ENCODE peak calls at places on chromosomes 13 and 19, in five cellular contexts. R, E, G, X and C are unnamed samples.
A peak's percentile ranks its signal among the peaks of the same experiment; 100 is the strongest.

GRCh38 chr19:2015611-2015950 is at the start of gene BTBD2:
- DNase-seq in R (peak; percentile 86), E (peak; percentile 59), G (peak; percentile 70), X (peak; percentile 87), C (peak; percentile 90)

GRCh38 chr19:32397736-32398135 is 7.8 kb upstream of the DPY19L3 start:
- DNase-seq in R (peak; percentile 93), E (no peak), G (no peak), X (peak; percentile 81), C (peak; percentile 90)

GRCh38 chr19:35248310-35249145 is at the start of gene LSR:
- DNase-seq in R (no peak), E (no peak), G (peak; percentile 94), X (no peak), C (no peak)

GRCh38 chr19:2294377-2295335 is 12.7 kb upstream of the PEAK3 start:
- DNase-seq in R (peak; percentile 90), E (peak; percentile 62), G (no peak), X (peak; percentile 66), C (peak; percentile 96)

GRCh38 chr13:101190337-101190736 is 226.0 kb downstream of the NALCN start:
- DNase-seq in R (no peak), E (no peak), G (no peak), X (peak; percentile 10), C (peak; percentile 5)

GRCh38 chr13:99150575-99151370 is 49.9 kb upstream of the UBAC2 start:
- DNase-seq in R (peak; percentile 87), E (no peak), G (no peak), X (peak; percentile 65), C (peak; percentile 45)

GRCh38 chr19:48826606-48827020 is 9.7 kb downstream of the HSD17B14 start:
- DNase-seq in R (no peak), E (no peak), G (peak; percentile 29), X (no peak), C (no peak)

GRCh38 chr13:106348032-106348431 is 187.4 kb downstream of the EFNB2 start:
- DNase-seq in R (peak; percentile 37), E (no peak), G (no peak), X (peak; percentile 59), C (peak; percentile 28)

GRCh38 chr13:91368676-91369425 is 21.4 kb downstream of the MIR17HG start:
- DNase-seq in R (no peak), E (no peak), G (no peak), X (peak; percentile 12), C (peak; percentile 50)

GRCh38 chr13:78700121-78700910 is 41.4 kb upstream of the OBI1 start:
- DNase-seq in R (peak; percentile 5), E (no peak), G (no peak), X (peak; percentile 59), C (no peak)

GRCh38 chr19:3062165-3063105 is at the start of gene TLE5:
- DNase-seq in R (peak; percentile 60), E (peak; percentile 73), G (peak; percentile 80), X (peak; percentile 47), C (no peak)

GRCh38 chr19:44356383-44357111 is at the start of gene ZNF112:
- DNase-seq in R (peak; percentile 89), E (peak; percentile 92), G (peak; percentile 90), X (peak; percentile 93), C (peak; percentile 91)

GRCh38 chr13:43489168-43489730 is 297.5 kb downstream of the ENOX1 start:
- DNase-seq in R (peak; percentile 28), E (peak; percentile 30), G (peak; percentile 15), X (no peak), C (no peak)

GRCh38 chr19:48501446-48501960 is 10.1 kb downstream of the LMTK3 start:
- DNase-seq in R (no peak), E (no peak), G (peak; percentile 78), X (no peak), C (no peak)

GRCh38 chr19:1251233-1251502 is 2.8 kb downstream of the MIDN start:
- DNase-seq in R (peak; percentile 78), E (peak; percentile 83), G (peak; percentile 82), X (peak; percentile 82), C (peak; percentile 65)

GRCh38 chr13:30339721-30340366 is 32.5 kb upstream of the KATNAL1 start:
- DNase-seq in R (peak; percentile 42), E (peak; percentile 47), G (no peak), X (peak; percentile 21), C (peak; percentile 55)

GRCh38 chr13:32911506-32911905 is 104.7 kb upstream of the KL start:
- DNase-seq in R (peak; percentile 57), E (no peak), G (no peak), X (peak; percentile 60), C (peak; percentile 63)

GRCh38 chr19:3003046-3003445 is 25.7 kb downstream of the TLE6 start:
- DNase-seq in R (no peak), E (no peak), G (no peak), X (no peak), C (no peak)

GRCh38 chr13:77389617-77389984 is 62.7 kb upstream of the MYCBP2 start:
- DNase-seq in R (no peak), E (no peak), G (no peak), X (no peak), C (no peak)

GRCh38 chr19:13861392-13861713 is 15.6 kb upstream of the NANOS3 start:
- DNase-seq in R (peak; percentile 60), E (peak; percentile 47), G (no peak), X (no peak), C (no peak)

GRCh38 chr13:105979131-105979530 is 556.3 kb downstream of the EFNB2 start:
- DNase-seq in R (no peak), E (no peak), G (no peak), X (no peak), C (no peak)

GRCh38 chr13:22130254-22130653 is 459.4 kb downstream of the FGF9 start:
- DNase-seq in R (no peak), E (no peak), G (no peak), X (no peak), C (no peak)

GRCh38 chr19:8357007-8357521 is 6.9 kb upstream of the ANGPTL4 start:
- DNase-seq in R (no peak), E (no peak), G (no peak), X (peak; percentile 64), C (no peak)

GRCh38 chr13:52371736-52372247 is 34.2 kb downstream of the THSD1 start:
- DNase-seq in R (peak; percentile 48), E (no peak), G (no peak), X (peak; percentile 75), C (peak; percentile 77)

GRCh38 chr19:21321134-21321533 is 8.1 kb downstream of the ZNF708 start:
- DNase-seq in R (no peak), E (no peak), G (no peak), X (no peak), C (peak; percentile 5)

GRCh38 chr19:46076951-46077814 is 36.4 kb upstream of the IGFL4 start:
- DNase-seq in R (peak; percentile 73), E (no peak), G (peak; percentile 57), X (peak; percentile 89), C (peak; percentile 81)
- H3K4me3 ChIP-seq in R (no peak overlapping the region), E (no peak overlapping the region), G (peak overlapping the region; percentile 15), X (peak overlapping the region; percentile 42), C (no peak overlapping the region)

DNA sequence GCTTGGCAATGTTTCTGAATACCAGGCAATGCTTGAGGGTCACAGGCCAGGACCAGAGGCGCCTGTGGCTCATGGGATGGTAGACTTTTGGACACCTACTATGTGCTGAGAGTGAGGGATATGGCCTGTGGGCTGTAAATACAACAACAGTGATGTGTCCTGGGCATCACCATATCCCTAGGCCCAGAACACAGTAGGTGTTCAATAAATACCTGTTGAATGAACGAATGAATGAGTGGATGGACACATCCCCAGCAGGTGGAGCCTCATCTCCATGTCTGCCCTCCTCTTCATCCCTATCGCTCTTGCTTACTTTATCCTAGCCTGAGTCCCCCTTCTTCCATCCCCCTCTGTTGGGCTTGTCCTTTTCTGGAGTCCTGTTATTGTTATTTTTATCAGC is 16.5 kb upstream of the NANOS2 start:
- DNase-seq in R (no peak), E (no peak), G (no peak), X (no peak), C (no peak)
- TF ChIP-seq CTCF in R (no peak), E (no peak), G (no peak), X (peak; percentile 10), C (no peak)

GRCh38 chr19:42400404-42400803 is 10.3 kb upstream of the CNFN start:
- DNase-seq in R (no peak), E (no peak), G (no peak), X (no peak), C (no peak)

GRCh38 chr19:42402376-42403116 is 12.4 kb upstream of the CNFN start:
- DNase-seq in R (no peak), E (no peak), G (no peak), X (no peak), C (no peak)

GRCh38 chr19:42403586-42403985 is 13.5 kb upstream of the CNFN start:
- DNase-seq in R (no peak), E (no peak), G (no peak), X (no peak), C (no peak)

GRCh38 chr19:42397315-42398166 is 7.4 kb upstream of the CNFN start:
- DNase-seq in R (no peak), E (no peak), G (no peak), X (no peak), C (peak; percentile 49)

DNA sequence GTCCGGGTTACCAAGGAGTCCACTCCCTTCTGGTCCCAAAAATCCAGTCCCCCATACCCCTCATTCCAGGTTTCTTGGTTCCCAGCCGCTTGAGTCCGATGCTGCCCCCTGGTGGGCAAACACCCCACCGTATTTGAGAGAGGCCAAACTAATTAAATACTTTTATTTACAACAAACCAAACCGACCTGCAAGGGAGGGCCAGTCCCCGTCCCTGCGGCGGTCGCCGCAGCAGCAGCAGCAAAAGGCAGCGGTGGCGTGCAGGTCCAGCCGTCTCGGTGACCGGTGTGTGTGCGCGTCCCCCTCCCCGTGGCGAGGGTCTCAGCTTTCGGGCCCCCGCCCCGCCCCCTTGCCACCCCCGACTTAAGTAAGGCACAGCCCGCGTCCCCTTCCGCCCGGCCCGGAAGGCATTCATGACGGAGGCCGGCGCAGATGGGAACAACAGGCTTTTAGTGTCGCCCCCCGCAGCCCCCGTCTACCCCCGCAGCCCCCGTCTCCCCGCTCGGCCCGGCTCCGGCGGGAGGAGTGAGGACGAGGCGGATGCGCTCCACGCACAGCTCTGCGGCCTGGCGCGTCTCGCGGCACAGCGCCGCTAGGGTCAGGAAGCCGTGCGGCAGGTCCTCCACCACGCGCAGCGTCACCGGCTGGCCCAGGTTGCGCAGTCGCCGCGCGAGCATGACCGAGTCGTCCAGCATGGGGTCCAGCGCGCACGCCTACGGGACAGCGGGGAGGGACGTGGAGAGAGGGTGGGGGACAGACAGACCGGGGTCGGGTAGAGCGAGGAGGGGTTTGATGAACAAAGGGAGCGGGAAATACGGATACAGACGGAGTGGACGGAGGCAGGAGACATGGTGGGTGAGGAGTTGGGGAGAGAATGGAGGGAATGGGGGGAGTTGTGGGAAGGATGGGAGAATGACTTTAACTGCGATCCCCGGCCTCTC is 11.5 kb upstream of the CNFN start:
- DNase-seq in R (peak; percentile 71), E (peak; percentile 81), G (peak; percentile 83), X (peak; percentile 84), C (peak; percentile 77)
- H3K4me3 ChIP-seq in R (peak overlapping the region; percentile 69), E (peak overlapping the region; percentile 73), G (peak overlapping the region; percentile 46), X (peak overlapping the region; percentile 53), C (peak overlapping the region; percentile 42)

DNA sequence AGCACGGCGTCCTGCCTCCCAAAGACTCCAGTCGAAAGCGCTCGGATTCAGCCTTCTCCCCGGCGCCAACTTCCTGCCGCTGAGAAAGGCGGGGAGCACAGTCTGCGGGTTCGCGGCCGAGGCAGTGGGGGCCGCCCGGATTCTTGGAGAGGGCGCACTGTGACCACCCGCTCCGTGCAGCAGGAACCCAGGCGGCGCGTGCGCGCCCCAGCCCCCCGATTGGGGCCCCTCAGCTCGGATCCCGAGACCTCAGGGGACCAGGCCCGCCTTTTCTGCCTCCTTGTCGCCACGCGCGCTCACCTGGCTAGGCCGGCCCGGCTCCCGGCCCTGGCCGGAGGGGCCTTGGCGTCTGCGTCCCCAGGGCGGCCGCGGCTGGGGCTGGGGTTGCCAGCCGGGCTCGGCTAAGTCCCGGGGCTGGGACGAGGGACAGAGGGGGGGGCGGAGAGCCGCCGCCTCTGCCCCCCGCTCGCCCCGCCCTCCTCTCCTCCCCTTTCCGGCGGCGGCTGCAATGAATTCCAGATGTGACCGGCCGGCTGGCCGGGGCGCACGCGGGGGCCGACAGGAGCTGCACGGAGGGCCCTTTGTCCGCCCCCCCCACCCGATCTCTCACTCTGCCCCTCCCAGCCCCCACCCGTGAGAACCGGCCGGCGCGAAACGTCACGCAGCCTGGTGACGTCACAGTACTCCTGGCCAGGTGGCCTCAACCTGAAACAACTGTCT is at the start of gene S1PR2:
- DNase-seq in R (peak; percentile 71), E (peak; percentile 87), G (peak; percentile 82), X (peak; percentile 87), C (peak; percentile 67)
- TF ChIP-seq CTCF in R (no peak), E (no peak), G (no peak), X (no peak), C (no peak)